ENCODE peak calls at places on chromosomes 11 and 22, in seven cellular contexts. O, T, V, I, E, H and N are unnamed samples.

GRCh38 chr11:117907276-117908110 is 21.7 kb downstream of the TMPRSS13 start:
- DNase-seq in O (peak), T (peak), V (peak), I (peak), E (peak), H (peak), N (peak)

GRCh38 chr22:49788492-49788891 is 39.2 kb downstream of the BRD1 start:
- DNase-seq in O (no peak), T (peak), V (no peak), I (no peak), E (no peak), H (no peak), N (no peak)

GRCh38 chr11:62391642-62392425 is 27.0 kb upstream of the SCGB1A1 start:
- DNase-seq in O (no peak), T (no peak), V (peak), I (no peak), E (no peak), H (no peak), N (no peak)

GRCh38 chr11:113289341-113290187 is 24.8 kb upstream of the TTC12 start:
- DNase-seq in O (peak), T (peak), V (peak), I (peak), E (peak), H (peak), N (peak)

GRCh38 chr11:4443479-4443878 is 5.6 kb upstream of the OR52K2 start:
- DNase-seq in O (no peak), T (no peak), V (peak), I (no peak), E (no peak), H (no peak), N (no peak)

GRCh38 chr11:61378713-61379313 is 13.6 kb upstream of the TMEM216 start:
- DNase-seq in O (no peak), T (peak), V (no peak), I (no peak), E (peak), H (peak), N (no peak)

GRCh38 chr22:19637405-19638281 is 76.7 kb upstream of the SEPTIN5 start:
- DNase-seq in O (no peak), T (no peak), V (no peak), I (no peak), E (no peak), H (no peak), N (no peak)

GRCh38 chr11:19253149-19253540 is 12.4 kb upstream of the E2F8 start:
- DNase-seq in O (no peak), T (no peak), V (no peak), I (no peak), E (no peak), H (no peak), N (no peak)

GRCh38 chr11:9143726-9144125 is 52.3 kb upstream of the SCUBE2 start:
- DNase-seq in O (no peak), T (no peak), V (no peak), I (no peak), E (no peak), H (no peak), N (no peak)